ENCODE peak calls at places on chromosomes 16 and 17, in eight cellular contexts. I is CD14-positive monocyte; H is SK-N-DZ; S is astrocyte of the spinal cord; O is ACHN; Y is CD4-positive, alpha-beta T cell; E is NCI-H748 treated with DMSO at 0.1 percent for 48 hours; B is posterior vena cava. Z is an unnamed sample.

GRCh38 chr17:75647921-75648320 is 14.7 kb downstream of the SMIM5 start:
- DNase-seq in H (no peak), B (peak; percentile 51), Y (no peak), O (no peak), I (no peak), E (no peak), S (no peak), Z (no peak)

GRCh38 chr17:40559016-40559853 is 6.0 kb downstream of the CCR7 start:
- DNase-seq in O (no peak), Y (no peak), S (no peak), B (peak; percentile 73), H (no peak), I (no peak), E (no peak), Z (peak; percentile 12)

GRCh38 chr17:82320956-82321927 is 3.8 kb upstream of the CD7 start:
- DNase-seq in I (no peak), O (peak; percentile 31), E (no peak), S (no peak), H (no peak), B (no peak), Y (peak; percentile 50), Z (peak; percentile 76)

GRCh38 chr17:2782030-2782429 is 14.2 kb upstream of the RAP1GAP2 start:
- DNase-seq in O (no peak), H (no peak), S (peak; percentile 16), B (no peak), I (no peak), E (no peak), Y (no peak), Z (no peak)

GRCh38 chr16:11149011-11149616 is 106.9 kb downstream of the SOCS1 start:
- DNase-seq in H (no peak), B (no peak), I (no peak), S (no peak), O (peak; percentile 16), Y (no peak), E (no peak), Z (no peak)

GRCh38 chr16:31709181-31709580 is 164.4 kb upstream of the ZNF267 start:
- DNase-seq in S (no peak), Y (no peak), H (no peak), O (no peak), I (no peak), B (no peak), E (no peak), Z (no peak)

GRCh38 chr17:29246638-29247037 is at the start of gene CRYBA1:
- DNase-seq in E (no peak), B (no peak), O (no peak), Y (no peak), I (no peak), S (no peak), H (no peak), Z (no peak)

GRCh38 chr17:1908699-1909309 is 79.0 kb downstream of the RPA1 start:
- DNase-seq in Y (no peak), I (no peak), S (peak; percentile 74), H (peak; percentile 83), B (peak; percentile 76), O (peak; percentile 82), E (peak; percentile 77), Z (no peak)

GRCh38 chr17:13646411-13646810 is 44.7 kb upstream of the HS3ST3A1 start:
- DNase-seq in O (no peak), Y (no peak), E (no peak), H (no peak), B (no peak), I (no peak), S (peak; percentile 8), Z (no peak)